ENCODE peak calls at places on chromosomes 13 and 19, in nine cellular contexts. One of them, this sample, is unnamed.

GRCh38 chr13:46389985-46390384 is 2.9 kb upstream of the RUBCNL start:
- DNase-seq in immature natural killer cell: no peak
- DNase-seq in retinal pigment epithelial cell: no peak
- DNase-seq in endothelial cell: no peak
- DNase-seq in Daoy: no peak
- DNase-seq in RPMI7951: peak
- DNase-seq in NB4: peak
- DNase-seq in epithelial cell of esophagus: no peak
- DNase-seq in activated effector memory CD4-positive, alpha-beta T cell treated with Interleukin-2 at 50 U/mL for 16 hours: no peak
- DNase-seq in this sample: peak

GRCh38 chr13:111895896-111896821 is 170.8 kb upstream of the SOX1 start:
- DNase-seq in activated effector memory CD4-positive, alpha-beta T cell treated with Interleukin-2 at 50 U/mL for 16 hours: no peak
- DNase-seq in Daoy: no peak
- DNase-seq in immature natural killer cell: no peak
- DNase-seq in NB4: no peak
- DNase-seq in RPMI7951: no peak
- DNase-seq in endothelial cell: no peak
- DNase-seq in retinal pigment epithelial cell: no peak
- DNase-seq in epithelial cell of esophagus: no peak
- DNase-seq in this sample: no peak

GRCh38 chr19:45560686-45561085 is 23.9 kb downstream of the OPA3 start:
- DNase-seq in immature natural killer cell: no peak
- DNase-seq in endothelial cell: peak
- DNase-seq in RPMI7951: no peak
- DNase-seq in retinal pigment epithelial cell: no peak
- DNase-seq in NB4: no peak
- DNase-seq in activated effector memory CD4-positive, alpha-beta T cell treated with Interleukin-2 at 50 U/mL for 16 hours: no peak
- DNase-seq in Daoy: no peak
- DNase-seq in epithelial cell of esophagus: no peak
- DNase-seq in this sample: no peak

GRCh38 chr13:20045946-20046548 is 87.5 kb downstream of the ZMYM2 start:
- DNase-seq in endothelial cell: no peak
- DNase-seq in Daoy: no peak
- DNase-seq in epithelial cell of esophagus: no peak
- DNase-seq in RPMI7951: no peak
- DNase-seq in activated effector memory CD4-positive, alpha-beta T cell treated with Interleukin-2 at 50 U/mL for 16 hours: no peak
- DNase-seq in NB4: no peak
- DNase-seq in immature natural killer cell: no peak
- DNase-seq in retinal pigment epithelial cell: no peak
- DNase-seq in this sample: no peak

GRCh38 chr13:40370662-40371061 is 295.8 kb downstream of the FOXO1 start:
- DNase-seq in RPMI7951: no peak
- DNase-seq in NB4: no peak
- DNase-seq in endothelial cell: no peak
- DNase-seq in activated effector memory CD4-positive, alpha-beta T cell treated with Interleukin-2 at 50 U/mL for 16 hours: no peak
- DNase-seq in retinal pigment epithelial cell: no peak
- DNase-seq in immature natural killer cell: no peak
- DNase-seq in epithelial cell of esophagus: no peak
- DNase-seq in Daoy: no peak
- DNase-seq in this sample: no peak

GRCh38 chr19:47156861-47157454 is 26.3 kb downstream of the SAE1 start:
- DNase-seq in immature natural killer cell: peak
- DNase-seq in activated effector memory CD4-positive, alpha-beta T cell treated with Interleukin-2 at 50 U/mL for 16 hours: no peak
- DNase-seq in retinal pigment epithelial cell: no peak
- DNase-seq in endothelial cell: no peak
- DNase-seq in Daoy: no peak
- DNase-seq in epithelial cell of esophagus: no peak
- DNase-seq in RPMI7951: peak
- DNase-seq in NB4: peak
- DNase-seq in this sample: no peak

GRCh38 chr13:65990684-65991083 is 1239.5 kb downstream of the PCDH9 start:
- DNase-seq in Daoy: no peak
- DNase-seq in immature natural killer cell: no peak
- DNase-seq in RPMI7951: no peak
- DNase-seq in retinal pigment epithelial cell: no peak
- DNase-seq in NB4: no peak
- DNase-seq in endothelial cell: no peak
- DNase-seq in epithelial cell of esophagus: peak
- DNase-seq in activated effector memory CD4-positive, alpha-beta T cell treated with Interleukin-2 at 50 U/mL for 16 hours: no peak
- DNase-seq in this sample: no peak

GRCh38 chr13:109529964-109530363 is 256.4 kb downstream of the IRS2 start:
- DNase-seq in epithelial cell of esophagus: no peak
- DNase-seq in endothelial cell: no peak
- DNase-seq in Daoy: no peak
- DNase-seq in immature natural killer cell: no peak
- DNase-seq in NB4: peak
- DNase-seq in retinal pigment epithelial cell: no peak
- DNase-seq in RPMI7951: no peak
- DNase-seq in activated effector memory CD4-positive, alpha-beta T cell treated with Interleukin-2 at 50 U/mL for 16 hours: no peak
- DNase-seq in this sample: no peak

GRCh38 chr13:100517135-100517534 is 71.5 kb downstream of the GGACT start:
- DNase-seq in retinal pigment epithelial cell: no peak
- DNase-seq in RPMI7951: no peak
- DNase-seq in activated effector memory CD4-positive, alpha-beta T cell treated with Interleukin-2 at 50 U/mL for 16 hours: no peak
- DNase-seq in NB4: no peak
- DNase-seq in endothelial cell: no peak
- DNase-seq in epithelial cell of esophagus: no peak
- DNase-seq in immature natural killer cell: no peak
- DNase-seq in Daoy: no peak
- DNase-seq in this sample: no peak

GRCh38 chr13:95298971-95299627 is 2.2 kb downstream of the ABCC4 start:
- DNase-seq in endothelial cell: no peak
- DNase-seq in epithelial cell of esophagus: peak
- DNase-seq in immature natural killer cell: no peak
- DNase-seq in activated effector memory CD4-positive, alpha-beta T cell treated with Interleukin-2 at 50 U/mL for 16 hours: no peak
- DNase-seq in Daoy: peak
- DNase-seq in NB4: peak
- DNase-seq in retinal pigment epithelial cell: no peak
- DNase-seq in RPMI7951: peak
- DNase-seq in this sample: no peak

GRCh38 chr13:60627071-60627686 is 230.2 kb downstream of the TDRD3 start:
- DNase-seq in Daoy: no peak
- DNase-seq in activated effector memory CD4-positive, alpha-beta T cell treated with Interleukin-2 at 50 U/mL for 16 hours: no peak
- DNase-seq in epithelial cell of esophagus: peak
- DNase-seq in NB4: peak
- DNase-seq in RPMI7951: peak
- DNase-seq in retinal pigment epithelial cell: peak
- DNase-seq in endothelial cell: peak
- DNase-seq in immature natural killer cell: no peak
- DNase-seq in this sample: peak

GRCh38 chr19:8352134-8352827 is 9.2 kb upstream of the KANK3 start:
- DNase-seq in retinal pigment epithelial cell: no peak
- DNase-seq in NB4: no peak
- DNase-seq in activated effector memory CD4-positive, alpha-beta T cell treated with Interleukin-2 at 50 U/mL for 16 hours: no peak
- DNase-seq in immature natural killer cell: no peak
- DNase-seq in endothelial cell: no peak
- DNase-seq in Daoy: no peak
- DNase-seq in epithelial cell of esophagus: no peak
- DNase-seq in RPMI7951: no peak
- DNase-seq in this sample: no peak

GRCh38 chr13:94251801-94252200 is 227.7 kb downstream of the DCT start:
- DNase-seq in immature natural killer cell: no peak
- DNase-seq in endothelial cell: no peak
- DNase-seq in retinal pigment epithelial cell: no peak
- DNase-seq in NB4: no peak
- DNase-seq in RPMI7951: no peak
- DNase-seq in Daoy: no peak
- DNase-seq in activated effector memory CD4-positive, alpha-beta T cell treated with Interleukin-2 at 50 U/mL for 16 hours: no peak
- DNase-seq in epithelial cell of esophagus: no peak
- DNase-seq in this sample: no peak

GRCh38 chr19:892243-892996 is 567 bp downstream of the MED16 start:
- DNase-seq in activated effector memory CD4-positive, alpha-beta T cell treated with Interleukin-2 at 50 U/mL for 16 hours: no peak
- DNase-seq in epithelial cell of esophagus: no peak
- DNase-seq in RPMI7951: no peak
- DNase-seq in retinal pigment epithelial cell: no peak
- DNase-seq in Daoy: no peak
- DNase-seq in immature natural killer cell: no peak
- DNase-seq in NB4: no peak
- DNase-seq in endothelial cell: peak
- DNase-seq in this sample: no peak

GRCh38 chr19:35437152-35437951 is 10.7 kb upstream of the FFAR2 start:
- DNase-seq in immature natural killer cell: no peak
- DNase-seq in RPMI7951: no peak
- DNase-seq in activated effector memory CD4-positive, alpha-beta T cell treated with Interleukin-2 at 50 U/mL for 16 hours: no peak
- DNase-seq in endothelial cell: no peak
- DNase-seq in NB4: no peak
- DNase-seq in retinal pigment epithelial cell: no peak
- DNase-seq in Daoy: no peak
- DNase-seq in epithelial cell of esophagus: no peak
- DNase-seq in this sample: no peak

GRCh38 chr13:93522486-93522885 is 295.9 kb downstream of the GPC6 start:
- DNase-seq in RPMI7951: no peak
- DNase-seq in activated effector memory CD4-positive, alpha-beta T cell treated with Interleukin-2 at 50 U/mL for 16 hours: no peak
- DNase-seq in immature natural killer cell: no peak
- DNase-seq in endothelial cell: no peak
- DNase-seq in NB4: no peak
- DNase-seq in retinal pigment epithelial cell: no peak
- DNase-seq in epithelial cell of esophagus: no peak
- DNase-seq in Daoy: no peak
- DNase-seq in this sample: no peak

GRCh38 chr19:55625004-55625326 is 599 bp upstream of the ZNF784 start:
- DNase-seq in immature natural killer cell: no peak
- DNase-seq in epithelial cell of esophagus: no peak
- DNase-seq in endothelial cell: no peak
- DNase-seq in RPMI7951: no peak
- DNase-seq in NB4: no peak
- DNase-seq in retinal pigment epithelial cell: no peak
- DNase-seq in activated effector memory CD4-positive, alpha-beta T cell treated with Interleukin-2 at 50 U/mL for 16 hours: no peak
- DNase-seq in Daoy: no peak
- DNase-seq in this sample: no peak

GRCh38 chr13:40221460-40222201 is 444.8 kb downstream of the FOXO1 start:
- DNase-seq in endothelial cell: no peak
- DNase-seq in NB4: peak
- DNase-seq in immature natural killer cell: peak
- DNase-seq in Daoy: no peak
- DNase-seq in activated effector memory CD4-positive, alpha-beta T cell treated with Interleukin-2 at 50 U/mL for 16 hours: no peak
- DNase-seq in retinal pigment epithelial cell: peak
- DNase-seq in RPMI7951: peak
- DNase-seq in epithelial cell of esophagus: peak
- DNase-seq in this sample: no peak

GRCh38 chr19:53131732-53132131 is 978 bp downstream of the ZNF415 start:
- DNase-seq in NB4: no peak
- DNase-seq in immature natural killer cell: no peak
- DNase-seq in RPMI7951: no peak
- DNase-seq in endothelial cell: no peak
- DNase-seq in retinal pigment epithelial cell: no peak
- DNase-seq in epithelial cell of esophagus: no peak
- DNase-seq in Daoy: peak
- DNase-seq in activated effector memory CD4-positive, alpha-beta T cell treated with Interleukin-2 at 50 U/mL for 16 hours: no peak
- DNase-seq in this sample: no peak

GRCh38 chr19:1969176-1970002 is 28.4 kb downstream of the CSNK1G2 start:
- DNase-seq in immature natural killer cell: no peak
- DNase-seq in activated effector memory CD4-positive, alpha-beta T cell treated with Interleukin-2 at 50 U/mL for 16 hours: no peak
- DNase-seq in NB4: no peak
- DNase-seq in Daoy: no peak
- DNase-seq in epithelial cell of esophagus: no peak
- DNase-seq in RPMI7951: no peak
- DNase-seq in retinal pigment epithelial cell: no peak
- DNase-seq in endothelial cell: no peak
- DNase-seq in this sample: no peak

GRCh38 chr13:113417836-113418721 is 35.2 kb downstream of the ADPRHL1 start:
- DNase-seq in RPMI7951: no peak
- DNase-seq in activated effector memory CD4-positive, alpha-beta T cell treated with Interleukin-2 at 50 U/mL for 16 hours: no peak
- DNase-seq in epithelial cell of esophagus: no peak
- DNase-seq in immature natural killer cell: no peak
- DNase-seq in Daoy: no peak
- DNase-seq in retinal pigment epithelial cell: no peak
- DNase-seq in endothelial cell: no peak
- DNase-seq in NB4: peak
- DNase-seq in this sample: no peak

GRCh38 chr19:6416658-6417405 is 7.8 kb downstream of the KHSRP start:
- DNase-seq in retinal pigment epithelial cell: no peak
- DNase-seq in endothelial cell: no peak
- DNase-seq in Daoy: no peak
- DNase-seq in activated effector memory CD4-positive, alpha-beta T cell treated with Interleukin-2 at 50 U/mL for 16 hours: no peak
- DNase-seq in epithelial cell of esophagus: no peak
- DNase-seq in RPMI7951: no peak
- DNase-seq in NB4: no peak
- DNase-seq in immature natural killer cell: no peak
- DNase-seq in this sample: no peak